ENCODE peak calls at places on chromosomes 7 and 10, in nine cellular contexts. B is progenitor cell of endocrine pancreas, K is heart right ventricle, T is prostate gland, Y is uterus, S is ascending aorta, M is AG04449, P is endothelial cell, N is omental fat pad. O is an unnamed sample.

GRCh38 chr10:6649903-6650302 is 69.8 kb upstream of the PRKCQ start:
- DNase-seq in B (no peak), K (no peak), T (no peak), Y (no peak), S (no peak), M (no peak), P (no peak), N (no peak), O (no peak)

GRCh38 chr7:143147070-143147469 is 15.2 kb downstream of the PIP start:
- DNase-seq in B (no peak), K (no peak), T (no peak), Y (no peak), S (no peak), M (no peak), P (no peak), N (no peak), O (no peak)

GRCh38 chr10:11863353-11864105 is 40.4 kb downstream of the PROSER2 start:
- DNase-seq in B (no peak), K (no peak), T (no peak), Y (no peak), S (no peak), M (no peak), P (no peak), N (no peak), O (no peak)

GRCh38 chr7:23654508-23654907 is 25.5 kb upstream of the FAM221A start:
- DNase-seq in B (no peak), K (no peak), T (peak), Y (no peak), S (no peak), M (no peak), P (no peak), N (no peak), O (no peak)

GRCh38 chr7:39535720-39536119 is 30.5 kb upstream of the YAE1 start:
- DNase-seq in B (no peak), K (no peak), T (no peak), Y (no peak), S (no peak), M (no peak), P (no peak), N (no peak), O (no peak)

GRCh38 chr10:6088721-6089333 is at the start of gene RBM17:
- DNase-seq in B (peak), K (peak), T (peak), Y (peak), S (peak), M (peak), P (peak), N (peak), O (peak)

GRCh38 chr7:37068902-37069301 is 344.6 kb upstream of the AOAH start:
- DNase-seq in B (no peak), K (no peak), T (no peak), Y (no peak), S (no peak), M (no peak), P (no peak), N (no peak), O (no peak)

GRCh38 chr7:37311282-37311868 is 137.3 kb downstream of the ELMO1 start:
- DNase-seq in B (no peak), K (no peak), T (no peak), Y (no peak), S (no peak), M (no peak), P (no peak), N (no peak), O (no peak)

GRCh38 chr10:33157108-33157507 is 177.4 kb downstream of the NRP1 start:
- DNase-seq in B (no peak), K (no peak), T (no peak), Y (no peak), S (no peak), M (no peak), P (no peak), N (no peak), O (no peak)

GRCh38 chr7:36971515-36972139 is 247.3 kb upstream of the AOAH start:
- DNase-seq in B (no peak), K (no peak), T (no peak), Y (no peak), S (no peak), M (no peak), P (no peak), N (no peak), O (no peak)

GRCh38 chr7:96670338-96671289 is 39.0 kb downstream of the SEM1 start:
- DNase-seq in B (no peak), K (no peak), T (no peak), Y (no peak), S (no peak), M (no peak), P (no peak), N (no peak), O (no peak)

GRCh38 chr7:123494193-123494796 is 40.1 kb downstream of the IQUB start:
- DNase-seq in B (no peak), K (peak), T (peak), Y (no peak), S (no peak), M (no peak), P (no peak), N (no peak), O (no peak)

GRCh38 chr10:110916554-110917346 is 2.2 kb downstream of the BBIP1 start:
- DNase-seq in B (no peak), K (no peak), T (peak), Y (no peak), S (no peak), M (peak), P (no peak), N (no peak), O (no peak)

GRCh38 chr7:116610721-116611120 is 61.3 kb upstream of the MET start:
- DNase-seq in B (no peak), K (no peak), T (no peak), Y (no peak), S (no peak), M (no peak), P (no peak), N (no peak), O (no peak)
- TF ChIP-seq CTCF in B (no peak), K (no peak), T (no peak), Y (no peak), S (no peak), M (no peak), P (no peak), N (no peak), O (no peak)

GRCh38 chr7:3757059-3757458 is 456.0 kb downstream of the SDK1 start:
- DNase-seq in B (no peak), K (no peak), T (no peak), Y (no peak), S (no peak), M (no peak), P (no peak), N (no peak), O (no peak)

GRCh38 chr7:3760696-3761095 is 459.6 kb downstream of the SDK1 start:
- DNase-seq in B (no peak), K (no peak), T (no peak), Y (no peak), S (no peak), M (no peak), P (no peak), N (no peak), O (no peak)

DNA sequence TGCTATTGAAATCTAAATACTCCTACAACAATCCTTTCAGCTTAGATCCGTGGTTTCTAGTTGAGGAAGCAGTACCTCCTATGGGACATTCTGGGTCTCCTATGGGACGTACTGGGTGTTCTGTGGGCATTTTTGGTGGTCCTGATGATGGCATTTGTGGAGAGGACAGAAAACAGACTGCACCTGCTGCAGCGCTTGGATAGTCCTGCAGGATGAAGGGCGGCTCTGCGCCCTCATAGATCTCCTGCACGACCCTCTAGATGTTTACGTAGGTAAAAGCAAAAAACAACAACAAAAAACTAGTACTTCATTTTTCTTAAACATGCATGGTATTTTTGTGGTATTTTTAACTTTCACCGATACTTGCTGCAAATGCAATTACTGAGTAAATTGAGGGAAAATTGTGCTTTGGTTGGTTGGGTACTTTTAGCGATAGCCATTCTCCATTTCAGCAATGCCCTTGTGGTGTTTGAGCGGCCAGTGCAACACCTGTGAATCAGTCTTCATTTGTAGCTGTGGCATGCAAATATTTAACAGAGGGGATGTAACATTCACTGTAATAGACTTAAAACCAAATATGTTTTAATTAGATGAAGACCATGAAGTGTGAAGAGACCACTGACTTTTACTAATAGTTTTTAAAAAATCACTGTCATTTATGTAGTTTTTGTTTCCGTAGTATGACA is 461.2 kb downstream of the SDK1 start:
- DNase-seq in B (no peak), K (no peak), T (no peak), Y (no peak), S (no peak), M (no peak), P (no peak), N (no peak), O (no peak)
- TF ChIP-seq CTCF in B (no peak), K (no peak), T (no peak), Y (no peak), S (no peak), M (no peak), P (no peak), N (no peak), O (peak)

GRCh38 chr7:95478139-95479037 is 7.4 kb upstream of the ASB4 start:
- DNase-seq in B (no peak), K (peak), T (no peak), Y (no peak), S (no peak), M (no peak), P (peak), N (no peak), O (no peak)
- TF ChIP-seq CTCF in B (peak), K (peak), T (no peak), Y (no peak), S (no peak), M (peak), P (no peak), N (no peak), O (peak)

DNA sequence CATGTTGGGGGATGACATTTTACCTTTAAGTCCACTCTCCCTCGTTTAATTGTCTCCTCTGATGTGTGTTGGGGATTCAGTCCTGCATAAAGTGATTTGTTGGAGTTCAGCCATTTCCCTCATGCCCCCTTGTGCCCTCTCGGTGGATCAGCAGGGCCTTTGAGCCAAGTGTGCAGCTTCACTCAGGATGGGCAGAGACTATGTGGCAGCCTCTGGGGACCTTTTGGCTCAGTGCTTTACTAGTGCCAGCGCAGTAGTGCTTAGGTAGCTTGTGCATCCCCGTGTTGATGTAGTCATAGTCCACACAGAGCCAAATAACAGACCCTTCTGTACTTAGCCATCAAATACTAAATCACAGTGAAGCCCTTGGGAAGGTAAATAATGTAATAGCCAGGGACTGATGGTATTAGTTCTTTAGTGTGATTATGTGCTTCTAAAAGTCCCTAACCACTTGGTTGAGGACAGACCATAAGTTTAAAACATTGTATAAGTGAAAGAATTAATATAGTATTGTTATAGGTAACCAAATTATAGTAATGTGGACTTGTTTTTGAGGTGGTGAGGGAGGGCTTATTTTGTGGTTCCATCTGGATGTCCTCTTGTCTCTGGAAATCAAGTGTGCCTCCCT is 11.4 kb downstream of the BUB3 start:
- DNase-seq in B (no peak), K (no peak), T (no peak), Y (no peak), S (no peak), M (no peak), P (no peak), N (no peak), O (no peak)
- TF ChIP-seq CTCF in B (peak), K (no peak), T (no peak), Y (no peak), S (no peak), M (no peak), P (no peak), N (no peak), O (no peak)

GRCh38 chr7:90411510-90411909 is 8.2 kb downstream of the CLDN12 start:
- DNase-seq in B (no peak), K (no peak), T (no peak), Y (no peak), S (no peak), M (no peak), P (no peak), N (no peak), O (no peak)

GRCh38 chr7:90408142-90408541 is 4.9 kb downstream of the CLDN12 start:
- DNase-seq in B (no peak), K (no peak), T (no peak), Y (no peak), S (no peak), M (no peak), P (no peak), N (no peak), O (no peak)

GRCh38 chr7:90409667-90410066 is 6.4 kb downstream of the CLDN12 start:
- DNase-seq in B (no peak), K (no peak), T (no peak), Y (no peak), S (no peak), M (no peak), P (no peak), N (no peak), O (no peak)

GRCh38 chr7:90413185-90413528 is 9.9 kb downstream of the CLDN12 start:
- DNase-seq in B (no peak), K (no peak), T (no peak), Y (no peak), S (no peak), M (no peak), P (no peak), N (no peak), O (no peak)

DNA sequence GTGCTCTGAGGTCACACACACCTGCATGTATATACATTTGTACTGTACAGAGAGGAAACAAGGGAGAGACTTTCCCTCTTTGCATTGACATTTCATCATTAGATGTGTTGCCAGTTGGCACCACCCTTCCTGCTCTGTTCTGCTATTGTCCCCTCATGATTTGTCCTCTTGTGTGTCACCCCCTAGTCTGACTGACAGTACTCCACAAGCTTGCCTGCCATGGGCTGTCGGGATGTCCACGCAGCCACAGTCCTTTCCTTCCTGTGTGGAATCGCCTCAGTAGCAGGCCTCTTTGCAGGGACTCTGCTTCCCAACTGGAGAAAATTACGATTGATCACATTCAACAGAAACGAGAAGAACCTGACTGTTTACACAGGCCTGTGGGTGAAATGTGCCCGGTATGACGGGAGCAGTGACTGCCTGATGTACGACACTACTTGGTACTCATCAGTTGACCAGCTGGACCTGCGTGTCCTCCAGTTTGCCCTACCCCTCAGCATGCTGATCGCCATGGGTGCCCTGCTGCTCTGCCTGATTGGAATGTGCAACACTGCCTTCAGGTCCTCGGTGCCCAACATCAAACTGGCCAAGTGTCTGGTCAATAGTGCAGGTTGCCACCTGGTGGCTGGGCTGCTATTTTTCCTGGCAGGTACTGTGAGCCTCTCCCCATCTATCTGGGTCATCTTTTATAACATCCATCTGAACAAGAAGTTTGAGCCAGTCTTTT is 9.4 kb downstream of the CLDN12 start:
- DNase-seq in B (no peak), K (no peak), T (no peak), Y (no peak), S (no peak), M (no peak), P (peak), N (no peak), O (no peak)
- TF ChIP-seq CTCF in B (peak), K (no peak), T (peak), Y (no peak), S (no peak), M (peak), P (peak), N (no peak), O (no peak)

DNA sequence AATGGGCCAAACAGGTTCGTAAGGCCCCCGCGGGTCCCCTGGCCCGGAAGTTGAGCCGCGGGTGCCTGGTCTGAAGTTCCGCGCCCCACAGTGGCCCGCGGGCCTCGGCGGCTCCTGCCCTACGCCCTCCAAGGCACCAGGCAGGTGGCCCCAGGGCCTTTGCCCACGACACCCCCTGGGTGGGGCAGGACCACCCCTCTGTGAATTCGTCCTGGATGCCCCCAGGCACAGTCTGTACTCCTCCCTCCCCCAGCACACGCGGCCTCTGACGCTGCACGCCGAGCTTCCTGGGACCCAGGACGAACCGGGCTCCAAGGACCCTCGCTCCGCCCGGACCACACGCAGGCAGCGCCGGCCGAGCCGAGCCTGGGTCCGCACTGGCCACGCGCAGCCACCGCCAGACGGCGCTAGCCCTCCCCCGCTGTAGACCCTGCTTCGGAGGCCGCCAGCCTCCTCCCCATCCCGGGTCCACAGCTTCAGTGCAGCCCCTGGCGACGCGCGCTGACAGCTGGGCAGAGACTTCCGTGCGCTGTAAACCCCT is 810 bp upstream of the TCERG1L start:
- DNase-seq in B (peak), K (no peak), T (no peak), Y (no peak), S (no peak), M (no peak), P (no peak), N (no peak), O (no peak)
- TF ChIP-seq CTCF in B (peak), K (peak), T (peak), Y (no peak), S (no peak), M (no peak), P (no peak), N (no peak), O (peak)